ENCODE peak calls at places on chromosome 13, in ten cellular contexts. I, G, Q, Z, R, V, L, U, K and A are unnamed samples.

GRCh38 chr13:24097064-24097463 is 63.5 kb upstream of the SPATA13 start:
- DNase-seq in I (peak; percentile 38), G (peak; percentile 36), Q (peak; percentile 83), Z (no peak), R (no peak), V (no peak), L (no peak), U (no peak), K (no peak), A (no peak)

GRCh38 chr13:100069278-100069677 is 19.6 kb upstream of the PCCA start:
- DNase-seq in I (peak; percentile 32), G (no peak), Q (no peak), Z (no peak), R (no peak), V (no peak), L (no peak), U (no peak), K (no peak), A (no peak)

GRCh38 chr13:91017669-91018053 is 329.8 kb upstream of the MIR17HG start:
- DNase-seq in I (no peak), G (peak; percentile 6), Q (no peak), Z (no peak), R (peak; percentile 0), V (no peak), L (peak; percentile 56), U (no peak), K (peak; percentile 4), A (no peak)

GRCh38 chr13:90633849-90634248 is 713.6 kb upstream of the MIR17HG start:
- DNase-seq in I (no peak), G (peak; percentile 19), Q (no peak), Z (no peak), R (no peak), V (no peak), L (no peak), U (no peak), K (no peak), A (no peak)

GRCh38 chr13:46551410-46552301 is 1.3 kb upstream of the LRCH1 start:
- DNase-seq in I (no peak), G (peak; percentile 72), Q (peak; percentile 77), Z (peak; percentile 51), R (peak; percentile 47), V (peak; percentile 45), L (peak; percentile 82), U (peak; percentile 65), K (peak; percentile 80), A (peak; percentile 27)

GRCh38 chr13:31038834-31039552 is 106.5 kb downstream of the TEX26 start:
- DNase-seq in I (peak; percentile 24), G (peak; percentile 96), Q (peak; percentile 51), Z (no peak), R (no peak), V (no peak), L (no peak), U (no peak), K (no peak), A (peak; percentile 18)

GRCh38 chr13:106318941-106319411 is 216.5 kb downstream of the EFNB2 start:
- DNase-seq in I (peak; percentile 82), G (peak; percentile 98), Q (no peak), Z (no peak), R (no peak), V (peak; percentile 35), L (no peak), U (peak; percentile 97), K (peak; percentile 12), A (no peak)

GRCh38 chr13:37923236-37923635 is 53.7 kb upstream of the TRPC4 start:
- DNase-seq in I (no peak), G (no peak), Q (no peak), Z (no peak), R (no peak), V (no peak), L (no peak), U (no peak), K (no peak), A (no peak)

GRCh38 chr13:99124695-99125334 is 75.8 kb upstream of the UBAC2 start:
- DNase-seq in I (peak; percentile 4), G (peak; percentile 79), Q (peak; percentile 37), Z (no peak), R (no peak), V (no peak), L (no peak), U (peak; percentile 86), K (no peak), A (peak; percentile 12)